ENCODE peak calls at places on chromosomes 11 and 22, in four cellular contexts. I is A549, O is upper lobe of right lung, R is mammary epithelial cell. K is an unnamed sample.

GRCh38 chr11:75323609-75324008 is 27.9 kb downstream of the ARRB1 start:
- DNase-seq in O (no peak), I (peak; percentile 57), R (no peak), K (no peak)

GRCh38 chr11:134562941-134563471 is 151.0 kb upstream of the B3GAT1 start:
- DNase-seq in O (peak; percentile 40), I (no peak), R (no peak), K (no peak)

GRCh38 chr11:69339041-69339733 is 45.2 kb downstream of the MYEOV start:
- DNase-seq in R (no peak), I (no peak), O (peak; percentile 44), K (no peak)

GRCh38 chr11:104422320-104422944 is 258.5 kb upstream of the PDGFD start:
- DNase-seq in O (no peak), R (no peak), I (no peak), K (no peak)

GRCh38 chr11:67998150-67999045 is 5.5 kb downstream of the UNC93B1 start:
- DNase-seq in R (no peak), O (peak; percentile 53), I (no peak), K (no peak)

GRCh38 chr11:128422576-128423370 is 164.6 kb downstream of the ETS1 start:
- DNase-seq in I (no peak), O (no peak), R (no peak), K (no peak)

GRCh38 chr11:368414-369335 is 624 bp upstream of the B4GALNT4 start:
- DNase-seq in R (no peak), O (no peak), I (peak; percentile 46), K (no peak)

GRCh38 chr11:47786373-47786772 is 19.2 kb upstream of the FNBP4 start:
- DNase-seq in O (no peak), R (no peak), I (no peak), K (no peak)

GRCh38 chr22:21947040-21948014 is 5.3 kb downstream of the PPM1F start:
- DNase-seq in I (peak; percentile 22), O (no peak), R (peak; percentile 57), K (no peak)

GRCh38 chr11:76250520-76251222 is 44.4 kb upstream of the WNT11 start:
- DNase-seq in I (no peak), O (no peak), R (no peak), K (no peak)

GRCh38 chr11:69575296-69576068 is 65.5 kb upstream of the CCND1 start:
- DNase-seq in I (no peak), R (no peak), O (no peak), K (no peak)

GRCh38 chr22:46057206-46057605 is 80.2 kb upstream of the WNT7B start:
- DNase-seq in R (peak; percentile 54), O (peak; percentile 40), I (no peak), K (no peak)

GRCh38 chr11:6670202-6670830 is 12.8 kb downstream of the MRPL17 start:
- DNase-seq in O (no peak), I (no peak), R (no peak), K (no peak)

GRCh38 chr11:110186867-110187266 is 93.7 kb downstream of the ZC3H12C start:
- DNase-seq in O (no peak), R (no peak), I (no peak), K (no peak)

GRCh38 chr11:287821-288327 is 1.1 kb upstream of the PGGHG start:
- DNase-seq in R (no peak), O (peak; percentile 67), I (no peak), K (no peak)

GRCh38 chr11:56783448-56784041 is 35.0 kb upstream of the OR9G4 start:
- DNase-seq in I (peak; percentile 79), R (peak; percentile 37), O (no peak), K (peak; percentile 10)

GRCh38 chr22:46370584-46371373 is 35.3 kb downstream of the TRMU start:
- DNase-seq in O (no peak), R (no peak), I (no peak), K (no peak)

GRCh38 chr22:27461470-27461869 is 340.1 kb downstream of the MN1 start:
- DNase-seq in I (peak; percentile 58), R (peak; percentile 68), O (no peak), K (peak; percentile 83)

DNA sequence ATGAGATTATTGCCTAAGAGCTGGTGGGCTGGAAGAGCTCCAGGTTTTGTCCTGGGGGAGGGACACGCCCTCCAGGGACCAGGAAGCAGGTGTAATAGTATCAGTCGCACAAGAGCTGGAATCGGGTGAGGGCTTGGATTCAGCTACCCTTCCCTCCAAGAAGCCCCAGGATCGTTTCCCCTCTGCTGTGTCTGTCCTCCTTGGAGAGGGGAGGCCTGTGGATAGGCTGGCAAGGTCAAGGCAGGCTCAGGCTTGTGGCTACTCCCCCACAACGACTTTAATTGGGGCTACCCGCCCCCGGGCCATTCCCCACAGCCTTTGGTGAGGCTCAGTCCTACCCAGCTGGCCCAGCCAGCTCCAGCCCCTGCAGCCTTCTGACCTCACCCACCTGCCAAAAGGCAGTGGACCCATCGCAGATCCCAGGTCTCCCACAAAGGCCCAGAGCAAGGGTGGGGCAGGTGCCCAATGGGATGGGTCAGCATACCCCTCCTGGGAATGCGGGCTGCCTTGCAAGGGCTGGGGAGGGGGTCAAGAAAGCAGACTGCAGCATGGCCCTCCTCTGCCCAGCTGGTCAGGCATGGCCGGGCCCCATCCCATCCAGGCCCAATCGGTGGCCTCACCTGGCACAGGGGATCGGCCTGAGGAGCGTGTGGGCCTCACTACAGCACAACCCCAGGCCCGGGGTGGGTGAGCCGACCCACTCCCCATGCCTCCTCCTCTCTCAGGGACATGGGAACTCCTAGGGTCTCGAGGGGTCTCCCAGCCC is 1.0 kb downstream of the CTSD start:
- DNase-seq in I (peak; percentile 69), O (peak; percentile 82), R (peak; percentile 65), K (no peak)
- TF ChIP-seq CTCF in I (no peak), O (no peak), R (no peak), K (no peak)

DNA sequence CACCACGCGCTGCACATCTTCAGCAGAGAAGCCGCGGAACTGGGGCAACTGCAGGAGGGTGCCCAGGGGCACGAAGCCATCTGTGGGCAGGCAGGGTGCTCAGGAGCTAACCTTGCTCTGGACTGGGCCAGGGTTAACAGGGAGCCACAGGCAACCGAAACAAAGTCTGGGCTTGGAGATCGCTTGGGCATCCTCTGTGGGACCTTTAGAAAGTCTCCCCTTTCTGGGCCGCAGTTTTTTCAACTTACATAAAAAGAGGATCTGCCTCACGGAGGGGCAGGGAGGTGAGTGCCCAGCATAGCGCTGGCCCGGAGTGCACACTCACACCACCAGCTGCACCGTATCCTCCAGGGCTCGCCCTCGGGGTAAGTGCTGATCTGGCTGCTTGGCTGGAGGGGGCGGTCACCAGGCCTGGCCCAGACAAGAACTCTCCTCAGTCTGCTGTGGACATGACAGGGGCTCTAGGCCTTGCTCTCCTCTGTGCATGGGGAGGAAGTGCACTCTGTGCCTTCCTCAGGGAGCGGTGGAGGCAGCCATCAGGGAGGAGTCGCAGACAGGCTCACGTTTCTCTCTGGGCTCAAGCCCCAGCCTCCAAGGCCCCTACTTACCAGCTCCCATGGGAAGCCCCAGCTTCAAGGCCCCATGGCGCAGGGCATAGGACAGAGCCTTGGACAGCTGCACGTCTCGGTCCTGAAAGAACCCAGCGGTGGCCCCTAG is 937 bp downstream of the TRPT1 start:
- DNase-seq in O (peak; percentile 69), I (no peak), R (no peak), K (no peak)
- H3K4me3 ChIP-seq in O (peak overlapping the region; percentile 96), I (peak overlapping the region; percentile 97), R (peak overlapping the region; percentile 82), K (peak overlapping the region; percentile 86)

DNA sequence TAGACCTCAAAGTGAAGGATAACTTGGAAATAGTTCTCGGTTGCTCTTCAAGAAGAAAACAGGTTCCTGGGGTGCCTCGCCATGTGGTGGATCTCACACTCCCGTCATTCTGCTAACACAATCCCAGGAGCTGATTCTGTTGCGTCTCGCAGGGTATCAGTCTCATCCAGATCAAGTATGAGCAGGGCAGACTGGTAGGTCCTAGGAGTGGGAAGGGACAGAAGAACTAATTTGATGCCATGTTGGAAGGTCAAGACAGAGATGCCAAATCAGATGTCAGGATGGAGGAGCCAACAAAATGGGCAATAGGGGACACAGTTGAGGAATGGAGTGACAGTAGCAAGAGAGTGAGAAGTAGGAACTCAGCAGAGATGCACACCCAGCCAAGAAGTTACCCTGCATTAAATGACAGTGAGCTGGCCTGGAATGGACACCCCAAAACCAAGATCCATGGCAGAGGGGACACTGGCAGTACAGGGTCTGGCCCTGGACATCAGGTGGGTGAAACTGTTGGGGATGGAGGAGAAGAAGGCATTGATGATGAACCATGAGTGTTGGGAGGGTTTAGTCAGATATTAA is 76.2 kb downstream of the BDNF start:
- DNase-seq in O (no peak), R (no peak), I (no peak), K (no peak)
- TF ChIP-seq CTCF in O (no peak), R (no peak), I (no peak), K (no peak)

GRCh38 chr11:35272391-35272821 is 133.4 kb downstream of the CD44 start:
- DNase-seq in I (no peak), R (no peak), O (no peak), K (no peak)

GRCh38 chr11:35276396-35276795 is 137.4 kb downstream of the CD44 start:
- DNase-seq in I (peak; percentile 25), R (peak; percentile 98), O (no peak), K (no peak)

GRCh38 chr11:35277827-35278226 is 138.9 kb downstream of the CD44 start:
- DNase-seq in O (no peak), I (no peak), R (no peak), K (no peak)

GRCh38 chr11:35274909-35275807 is 136.2 kb downstream of the CD44 start:
- DNase-seq in O (peak; percentile 74), I (peak; percentile 45), R (peak; percentile 48), K (peak; percentile 77)

DNA sequence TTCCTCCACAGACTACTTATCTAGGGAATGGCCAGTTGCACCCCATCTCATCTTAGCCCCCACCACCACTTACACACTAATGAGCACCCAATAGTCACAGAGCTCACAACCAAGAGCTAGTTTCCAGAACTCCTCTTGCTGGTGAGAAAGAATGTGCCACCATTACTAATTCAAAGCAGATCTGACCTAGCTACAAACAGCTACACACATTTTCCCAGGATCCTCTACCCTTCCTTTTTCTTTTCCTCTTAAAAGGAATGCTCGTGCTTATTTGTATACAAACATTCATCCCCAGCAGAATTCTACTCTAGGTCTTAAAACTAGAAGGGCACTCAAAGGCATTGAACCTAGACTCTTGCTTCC is 136.8 kb downstream of the CD44 start:
- DNase-seq in O (no peak), R (no peak), I (no peak), K (no peak)
- H3K4me3 ChIP-seq in O (no peak overlapping the region), R (no peak overlapping the region), I (no peak overlapping the region), K (no peak overlapping the region)